ENCODE peak calls at places on chromosomes 2 and 18, in seven cellular contexts. One of them, this sample, is unnamed.

GRCh38 chr2:112709703-112710102 is 11.1 kb upstream of the NT5DC4 start:
- DNase-seq in non-pigmented ciliary epithelial cell: no peak
- DNase-seq in stomach: no peak
- DNase-seq in activated T-helper 1 cell treated with anti-CD3 and anti-CD28 coated beads, Interleukin-12 subunit alpha, Interleukin-12 subunit beta, Interleukin-2, Interleukin-4 antibody, amounts not matched to agents 30 ng/mL and 10 ng/mL and 1 ng/mL, durations not matched to agents 14 hours and 24 hours and 36 hours: no peak
- DNase-seq in cerebellum: no peak
- DNase-seq in SW480: no peak
- DNase-seq in B cell: no peak
- DNase-seq in this sample: no peak

GRCh38 chr2:131035826-131036231 is 57.4 kb downstream of the FAM168B start:
- DNase-seq in activated T-helper 1 cell treated with anti-CD3 and anti-CD28 coated beads, Interleukin-12 subunit alpha, Interleukin-12 subunit beta, Interleukin-2, Interleukin-4 antibody, amounts not matched to agents 30 ng/mL and 10 ng/mL and 1 ng/mL, durations not matched to agents 14 hours and 24 hours and 36 hours: no peak
- DNase-seq in cerebellum: no peak
- DNase-seq in B cell: no peak
- DNase-seq in non-pigmented ciliary epithelial cell: no peak
- DNase-seq in stomach: no peak
- DNase-seq in SW480: no peak
- DNase-seq in this sample: no peak

GRCh38 chr18:50559750-50560680 is at the start of gene MAPK4:
- DNase-seq in activated T-helper 1 cell treated with anti-CD3 and anti-CD28 coated beads, Interleukin-12 subunit alpha, Interleukin-12 subunit beta, Interleukin-2, Interleukin-4 antibody, amounts not matched to agents 30 ng/mL and 10 ng/mL and 1 ng/mL, durations not matched to agents 14 hours and 24 hours and 36 hours: no peak
- DNase-seq in non-pigmented ciliary epithelial cell: no peak
- DNase-seq in cerebellum: peak
- DNase-seq in stomach: peak
- DNase-seq in B cell: no peak
- DNase-seq in SW480: peak
- DNase-seq in this sample: no peak

GRCh38 chr2:169087757-169088379 is 18.5 kb downstream of the DHRS9 start:
- DNase-seq in non-pigmented ciliary epithelial cell: no peak
- DNase-seq in B cell: no peak
- DNase-seq in cerebellum: no peak
- DNase-seq in SW480: no peak
- DNase-seq in activated T-helper 1 cell treated with anti-CD3 and anti-CD28 coated beads, Interleukin-12 subunit alpha, Interleukin-12 subunit beta, Interleukin-2, Interleukin-4 antibody, amounts not matched to agents 30 ng/mL and 10 ng/mL and 1 ng/mL, durations not matched to agents 14 hours and 24 hours and 36 hours: no peak
- DNase-seq in stomach: no peak
- DNase-seq in this sample: no peak

GRCh38 chr2:1755436-1756191 is 11.3 kb upstream of the PXDN start:
- DNase-seq in B cell: no peak
- DNase-seq in activated T-helper 1 cell treated with anti-CD3 and anti-CD28 coated beads, Interleukin-12 subunit alpha, Interleukin-12 subunit beta, Interleukin-2, Interleukin-4 antibody, amounts not matched to agents 30 ng/mL and 10 ng/mL and 1 ng/mL, durations not matched to agents 14 hours and 24 hours and 36 hours: no peak
- DNase-seq in cerebellum: no peak
- DNase-seq in stomach: peak
- DNase-seq in non-pigmented ciliary epithelial cell: no peak
- DNase-seq in SW480: peak
- DNase-seq in this sample: no peak

GRCh38 chr2:109529532-109530449 is 84.0 kb downstream of the SEPTIN10 start:
- DNase-seq in cerebellum: no peak
- DNase-seq in non-pigmented ciliary epithelial cell: no peak
- DNase-seq in stomach: peak
- DNase-seq in SW480: peak
- DNase-seq in activated T-helper 1 cell treated with anti-CD3 and anti-CD28 coated beads, Interleukin-12 subunit alpha, Interleukin-12 subunit beta, Interleukin-2, Interleukin-4 antibody, amounts not matched to agents 30 ng/mL and 10 ng/mL and 1 ng/mL, durations not matched to agents 14 hours and 24 hours and 36 hours: no peak
- DNase-seq in B cell: no peak
- DNase-seq in this sample: no peak

GRCh38 chr18:46435031-46435430 is 222.0 kb downstream of the LOXHD1 start:
- DNase-seq in SW480: no peak
- DNase-seq in activated T-helper 1 cell treated with anti-CD3 and anti-CD28 coated beads, Interleukin-12 subunit alpha, Interleukin-12 subunit beta, Interleukin-2, Interleukin-4 antibody, amounts not matched to agents 30 ng/mL and 10 ng/mL and 1 ng/mL, durations not matched to agents 14 hours and 24 hours and 36 hours: no peak
- DNase-seq in non-pigmented ciliary epithelial cell: no peak
- DNase-seq in B cell: no peak
- DNase-seq in stomach: no peak
- DNase-seq in cerebellum: no peak
- DNase-seq in this sample: no peak

GRCh38 chr18:57784816-57785144 is 18.3 kb downstream of the ATP8B1 start:
- DNase-seq in non-pigmented ciliary epithelial cell: no peak
- DNase-seq in SW480: no peak
- DNase-seq in B cell: no peak
- DNase-seq in stomach: no peak
- DNase-seq in cerebellum: no peak
- DNase-seq in activated T-helper 1 cell treated with anti-CD3 and anti-CD28 coated beads, Interleukin-12 subunit alpha, Interleukin-12 subunit beta, Interleukin-2, Interleukin-4 antibody, amounts not matched to agents 30 ng/mL and 10 ng/mL and 1 ng/mL, durations not matched to agents 14 hours and 24 hours and 36 hours: no peak
- DNase-seq in this sample: no peak

GRCh38 chr18:59517446-59518171 is 158.5 kb upstream of the LMAN1 start:
- DNase-seq in B cell: no peak
- DNase-seq in non-pigmented ciliary epithelial cell: no peak
- DNase-seq in SW480: no peak
- DNase-seq in cerebellum: no peak
- DNase-seq in stomach: no peak
- DNase-seq in activated T-helper 1 cell treated with anti-CD3 and anti-CD28 coated beads, Interleukin-12 subunit alpha, Interleukin-12 subunit beta, Interleukin-2, Interleukin-4 antibody, amounts not matched to agents 30 ng/mL and 10 ng/mL and 1 ng/mL, durations not matched to agents 14 hours and 24 hours and 36 hours: no peak
- DNase-seq in this sample: peak

GRCh38 chr18:55110436-55110835 is 151.2 kb upstream of the CCDC68 start:
- DNase-seq in activated T-helper 1 cell treated with anti-CD3 and anti-CD28 coated beads, Interleukin-12 subunit alpha, Interleukin-12 subunit beta, Interleukin-2, Interleukin-4 antibody, amounts not matched to agents 30 ng/mL and 10 ng/mL and 1 ng/mL, durations not matched to agents 14 hours and 24 hours and 36 hours: no peak
- DNase-seq in stomach: no peak
- DNase-seq in B cell: no peak
- DNase-seq in non-pigmented ciliary epithelial cell: no peak
- DNase-seq in cerebellum: no peak
- DNase-seq in SW480: no peak
- DNase-seq in this sample: no peak